ENCODE peak calls at places on chromosomes 3 and 15, in five cellular contexts. J, X, R, B and Z are unnamed samples.

GRCh38 chr3:72625616-72626337 is 222.5 kb downstream of the SHQ1 start:
- DNase-seq in B (no peak), R (no peak), J (no peak), X (no peak), Z (no peak)

GRCh38 chr3:51539291-51539891 is 872 bp downstream of the RAD54L2 start:
- DNase-seq in X (no peak), B (peak), R (peak), J (peak), Z (no peak)

GRCh38 chr3:72739521-72740466 is 108.5 kb downstream of the SHQ1 start:
- DNase-seq in X (no peak), B (no peak), J (no peak), R (no peak), Z (no peak)

GRCh38 chr3:89000886-89001285 is 106.5 kb upstream of the EPHA3 start:
- DNase-seq in J (no peak), R (no peak), X (no peak), B (no peak), Z (no peak)

GRCh38 chr3:158488670-158489069 is 82.3 kb upstream of the MLF1 start:
- DNase-seq in X (no peak), J (no peak), R (no peak), B (no peak), Z (no peak)

GRCh38 chr3:11711826-11712225 is 68.1 kb upstream of the VGLL4 start:
- DNase-seq in R (no peak), B (no peak), J (no peak), X (no peak), Z (no peak)

GRCh38 chr15:68682330-68682729 is 103.5 kb downstream of the CORO2B start:
- DNase-seq in B (no peak), X (no peak), J (no peak), R (no peak), Z (no peak)

GRCh38 chr15:73747847-73748605 is 5.1 kb downstream of the INSYN1 start:
- DNase-seq in J (no peak), R (no peak), B (no peak), X (peak), Z (no peak)

GRCh38 chr15:71128939-71129562 is 13.8 kb downstream of the THSD4 start:
- DNase-seq in X (no peak), J (no peak), R (no peak), B (no peak), Z (no peak)

GRCh38 chr3:185537369-185537970 is 14.9 kb downstream of the LIPH start:
- DNase-seq in R (peak), X (no peak), J (peak), B (no peak), Z (peak)

GRCh38 chr3:40382617-40382979 is 4.4 kb upstream of the ENTPD3 start:
- DNase-seq in J (no peak), R (no peak), X (no peak), B (no peak), Z (no peak)

GRCh38 chr3:108202080-108202479 is 20.1 kb downstream of the IFT57 start:
- DNase-seq in B (no peak), R (no peak), J (no peak), X (no peak), Z (no peak)

GRCh38 chr3:48409291-48410201 is 20.3 kb downstream of the PLXNB1 start:
- DNase-seq in R (no peak), B (no peak), J (peak), X (no peak), Z (no peak)

GRCh38 chr3:11774296-11774877 is 72.3 kb downstream of the TAMM41 start:
- DNase-seq in J (no peak), B (no peak), R (no peak), X (peak), Z (peak)